ENCODE peak calls at places on chromosomes 12 and 14, in four cellular contexts. H is kidney epithelial cell, N is lower leg skin, W is colonic mucosa. R is an unnamed sample.

GRCh38 chr14:57480044-57480443 is 13.6 kb downstream of the CCDC198 start:
- DNase-seq in H (no peak), N (no peak), W (no peak), R (no peak)

GRCh38 chr12:110379201-110379600 is 24.3 kb downstream of the ANAPC7 start:
- DNase-seq in H (no peak), N (no peak), W (no peak), R (no peak)

GRCh38 chr14:99829450-99829849 is 36.2 kb downstream of the EML1 start:
- DNase-seq in H (no peak), N (peak), W (no peak), R (no peak)

GRCh38 chr12:89103831-89104230 is 248.5 kb downstream of the DUSP6 start:
- DNase-seq in H (no peak), N (no peak), W (no peak), R (no peak)

GRCh38 chr14:71415404-71415690 is 508.1 kb downstream of the PCNX1 start:
- DNase-seq in H (no peak), N (no peak), W (no peak), R (no peak)

GRCh38 chr14:70354204-70354603 is 5.3 kb downstream of the COX16 start:
- DNase-seq in H (no peak), N (no peak), W (no peak), R (no peak)

GRCh38 chr12:96399919-96400630 is at the start of gene CDK17:
- DNase-seq in H (no peak), N (peak), W (peak), R (peak)

GRCh38 chr12:124727244-124727673 is 136.4 kb downstream of the SCARB1 start:
- DNase-seq in H (no peak), N (peak), W (peak), R (peak)

GRCh38 chr12:120640840-120641833 is 711 bp downstream of the CABP1 start:
- DNase-seq in H (no peak), N (no peak), W (peak), R (peak)

GRCh38 chr14:81268016-81268416 is 47.3 kb upstream of the GTF2A1 start:
- DNase-seq in H (peak), N (no peak), W (no peak), R (no peak)

GRCh38 chr12:44021471-44021971 is 185.6 kb downstream of the TMEM117 start:
- DNase-seq in H (no peak), N (no peak), W (no peak), R (peak)

GRCh38 chr12:7108928-7109920 is at the start of gene C1RL:
- DNase-seq in H (peak), N (peak), W (peak), R (peak)

GRCh38 chr14:57974896-57975295 is 109.0 kb upstream of the SLC35F4 start:
- DNase-seq in H (no peak), N (no peak), W (no peak), R (no peak)

GRCh38 chr12:115257791-115258190 is 573.8 kb upstream of the TBX3 start:
- DNase-seq in H (no peak), N (no peak), W (no peak), R (no peak)

DNA sequence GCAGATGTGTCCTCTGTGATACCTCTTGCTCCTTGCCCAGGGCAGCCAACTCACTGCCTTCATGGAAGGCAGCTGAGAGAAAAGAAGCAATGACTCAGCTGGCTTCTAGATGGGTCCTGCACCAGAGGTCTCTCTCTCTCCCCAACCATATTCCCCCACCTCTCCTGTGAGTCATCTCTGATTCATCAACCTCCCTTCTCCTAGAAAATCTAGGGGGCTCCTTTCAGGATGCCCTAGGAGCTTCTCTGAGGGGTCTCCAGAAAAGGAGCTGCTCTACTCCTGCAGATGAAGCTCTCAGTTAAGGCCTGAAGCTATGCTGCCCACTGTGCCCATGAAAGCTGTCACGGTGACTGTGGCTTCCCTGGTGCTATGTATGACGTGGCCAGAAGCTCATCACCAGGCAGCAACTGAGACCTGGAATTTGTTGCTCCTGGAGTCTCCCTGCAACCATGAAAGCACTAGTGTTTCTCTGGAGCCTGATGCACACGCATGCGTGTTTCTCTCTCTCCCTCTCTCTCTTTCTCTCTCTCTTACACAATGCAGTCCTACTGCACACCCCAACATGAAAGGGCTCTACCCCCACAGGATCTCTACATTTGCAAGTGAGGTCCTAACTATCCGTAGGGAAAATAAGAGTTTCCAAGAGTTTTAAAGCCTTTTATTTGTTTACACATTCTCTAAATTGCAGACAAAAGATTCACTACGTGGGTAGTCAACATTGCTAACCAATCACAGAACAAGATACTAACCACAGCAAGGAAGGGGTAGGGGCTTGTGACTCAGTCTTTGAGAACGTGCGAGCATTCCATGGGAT is 285.3 kb downstream of the DPF3 start:
- DNase-seq in H (peak), N (peak), W (peak), R (no peak)
- TF ChIP-seq CTCF in H (no peak), N (no peak), W (no peak), R (no peak)

GRCh38 chr12:12916135-12916956 is 25.0 kb downstream of the GPRC5A start:
- DNase-seq in H (no peak), N (peak), W (peak), R (peak)
- H3K4me3 ChIP-seq in H (no peak), N (no peak), W (no peak), R (no peak)

GRCh38 chr12:75291014-75291413 is 39.1 kb downstream of the CAPS2 start:
- DNase-seq in H (no peak), N (no peak), W (no peak), R (no peak)

GRCh38 chr12:75294338-75294737 is 35.8 kb downstream of the CAPS2 start:
- DNase-seq in H (no peak), N (no peak), W (no peak), R (no peak)

GRCh38 chr12:75294797-75295196 is 35.3 kb downstream of the CAPS2 start:
- DNase-seq in H (no peak), N (no peak), W (no peak), R (no peak)

DNA sequence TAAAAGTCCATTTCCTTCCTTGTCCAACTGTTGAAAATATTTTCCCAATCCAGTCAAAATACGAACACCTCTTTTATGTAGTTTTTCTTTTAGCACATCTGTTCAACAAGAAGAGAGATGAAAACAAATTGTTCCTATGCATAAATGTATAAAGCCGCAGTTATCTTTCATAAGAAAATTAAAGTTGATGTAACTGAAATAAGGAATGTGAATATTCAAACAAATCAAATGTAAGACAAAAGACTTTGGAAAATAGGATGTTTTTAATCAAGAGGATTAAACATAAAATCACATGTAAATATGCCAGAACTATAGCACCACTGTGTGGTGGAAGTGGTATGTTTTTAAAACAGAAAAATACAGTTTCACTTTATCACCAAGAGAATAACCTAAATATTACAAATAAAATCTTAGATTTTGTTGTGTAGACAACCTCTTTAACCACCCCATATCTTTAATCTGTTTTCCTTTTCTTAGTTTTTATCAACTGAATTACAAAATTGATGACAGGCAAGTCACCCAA is 40.4 kb downstream of the CAPS2 start:
- DNase-seq in H (peak), N (no peak), W (no peak), R (no peak)
- TF ChIP-seq CTCF in H (peak), N (no peak), W (no peak), R (no peak)

GRCh38 chr12:50925920-50926319 is 26.4 kb upstream of the HIGD1C start:
- DNase-seq in H (no peak), N (no peak), W (no peak), R (no peak)
- H3K4me3 ChIP-seq in H (no peak), N (peak), W (peak), R (peak)

GRCh38 chr12:40315375-40315774 is 90.6 kb downstream of the LRRK2 start:
- DNase-seq in H (no peak), N (no peak), W (no peak), R (no peak)
- TF ChIP-seq CTCF in H (no peak), N (no peak), W (no peak), R (no peak)

DNA sequence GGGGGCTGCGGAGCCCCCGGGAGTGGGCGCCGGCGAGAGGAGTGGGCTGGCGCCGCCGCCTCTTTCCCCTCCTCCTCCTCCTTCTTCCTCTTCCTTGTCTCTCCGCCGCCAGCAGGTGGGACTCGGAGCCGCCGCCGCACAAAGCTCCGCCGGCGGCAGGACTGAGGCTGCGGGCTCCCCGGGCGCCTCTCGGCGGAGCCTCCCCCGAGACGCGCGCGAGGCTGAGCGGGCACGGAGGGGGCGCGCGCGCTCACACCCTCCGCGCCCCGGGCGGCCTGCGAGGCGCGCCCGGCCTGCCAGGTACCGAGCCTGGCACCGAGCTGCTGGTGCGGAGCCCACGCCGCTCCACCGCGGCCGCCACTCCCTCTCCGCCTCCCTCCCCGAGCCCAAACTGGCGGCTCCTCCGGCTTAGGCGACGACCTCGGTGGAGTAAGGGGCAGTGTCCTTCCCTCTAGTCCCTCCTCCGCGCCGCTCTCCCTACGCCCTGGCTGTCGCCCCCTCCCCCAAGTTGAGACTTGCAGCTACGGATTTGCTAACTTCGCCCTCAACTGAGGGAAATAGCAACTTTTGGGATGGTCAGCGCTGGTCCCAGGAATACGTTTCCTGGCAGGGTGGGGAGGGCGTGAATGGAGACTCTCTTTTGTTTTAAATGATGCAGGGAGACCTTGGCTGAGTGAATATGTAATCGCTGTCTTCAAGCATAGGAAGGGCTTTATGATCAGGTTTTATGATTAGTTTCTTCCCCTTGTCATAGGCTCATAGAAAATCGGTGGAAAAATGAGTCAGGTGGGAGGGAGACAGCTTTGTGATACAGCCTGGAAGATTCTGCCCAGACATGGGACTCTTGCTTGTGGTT is 199.5 kb upstream of the CAND1 start:
- DNase-seq in H (no peak), N (peak), W (peak), R (peak)
- H3K4me3 ChIP-seq in H (peak), N (peak), W (peak), R (peak)

GRCh38 chr12:3125674-3126073 is 48.5 kb downstream of the TSPAN9 start:
- DNase-seq in H (no peak), N (no peak), W (no peak), R (no peak)

GRCh38 chr12:3124917-3125316 is 47.7 kb downstream of the TSPAN9 start:
- DNase-seq in H (no peak), N (no peak), W (no peak), R (no peak)

GRCh38 chr12:3120701-3121100 is 43.5 kb downstream of the TSPAN9 start:
- DNase-seq in H (no peak), N (no peak), W (no peak), R (no peak)

GRCh38 chr12:3123729-3124128 is 46.5 kb downstream of the TSPAN9 start:
- DNase-seq in H (no peak), N (no peak), W (no peak), R (no peak)

DNA sequence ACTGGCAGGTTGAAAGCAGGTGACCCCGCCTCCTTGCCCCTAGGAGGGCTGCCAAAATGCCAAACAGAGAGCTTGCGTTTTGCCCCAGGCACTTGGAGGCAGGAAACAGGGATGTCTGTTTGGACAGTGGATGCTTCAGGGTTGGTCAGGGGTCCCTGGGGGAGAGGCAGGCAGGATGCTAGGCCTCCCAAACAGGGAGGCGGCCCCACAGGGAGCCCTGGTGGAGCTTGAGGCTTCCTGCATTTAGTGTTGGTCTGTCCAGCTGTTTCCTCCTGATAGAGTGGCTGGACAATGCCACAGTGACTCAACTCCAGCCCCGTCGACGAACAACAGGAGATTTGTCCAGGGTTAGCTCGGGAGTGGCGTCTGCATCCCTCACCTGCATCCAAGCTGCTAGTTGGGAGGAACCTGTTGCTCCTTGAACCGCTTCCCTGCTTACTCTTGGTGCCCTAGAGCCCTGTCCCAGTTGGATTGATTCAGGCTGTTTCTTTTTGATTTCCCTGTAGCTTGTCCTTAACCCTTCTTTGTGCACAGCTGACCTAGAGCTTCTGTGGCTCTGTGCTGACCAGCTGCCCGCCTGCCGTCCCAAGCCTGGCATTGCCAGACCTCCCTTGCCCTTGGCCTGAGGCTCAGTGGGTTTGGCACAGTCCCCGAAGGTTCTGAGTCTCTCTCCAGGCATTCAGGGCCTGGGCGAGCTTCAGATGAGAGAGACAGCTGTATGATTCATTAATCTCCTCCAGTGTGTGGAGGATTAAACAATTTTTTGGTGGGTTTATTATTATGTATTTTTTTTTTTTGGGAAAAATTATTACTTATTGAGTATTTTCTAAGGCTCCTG is 45.9 kb downstream of the TSPAN9 start:
- DNase-seq in H (no peak), N (peak), W (no peak), R (no peak)
- TF ChIP-seq CTCF in H (no peak), N (no peak), W (no peak), R (no peak)